ENCODE peak calls at places on chromosomes 5 and 9, in six cellular contexts. One of them, this sample, is unnamed.

GRCh38 chr9:19946446-19947109 is 157.7 kb upstream of the SLC24A2 start:
- DNase-seq in AG04450: no peak
- DNase-seq in upper lobe of right lung: no peak
- DNase-seq in omental fat pad: no peak
- DNase-seq in fibroblast of mammary gland: peak
- DNase-seq in PC-3: peak
- DNase-seq in this sample: no peak

GRCh38 chr9:34547960-34548603 is 25.3 kb upstream of the ENHO start:
- DNase-seq in omental fat pad: peak
- DNase-seq in upper lobe of right lung: peak
- DNase-seq in PC-3: no peak
- DNase-seq in fibroblast of mammary gland: peak
- DNase-seq in AG04450: peak
- DNase-seq in this sample: no peak

GRCh38 chr9:132881826-132882225 is 3.1 kb downstream of the SPACA9 start:
- DNase-seq in fibroblast of mammary gland: no peak
- DNase-seq in AG04450: no peak
- DNase-seq in PC-3: no peak
- DNase-seq in upper lobe of right lung: no peak
- DNase-seq in omental fat pad: no peak
- DNase-seq in this sample: no peak

GRCh38 chr9:69806642-69807041 is 14.0 kb upstream of the CFAP95 start:
- DNase-seq in fibroblast of mammary gland: no peak
- DNase-seq in omental fat pad: no peak
- DNase-seq in upper lobe of right lung: no peak
- DNase-seq in AG04450: no peak
- DNase-seq in PC-3: no peak
- DNase-seq in this sample: no peak

GRCh38 chr5:997001-997474 is 11.6 kb upstream of the NKD2 start:
- DNase-seq in upper lobe of right lung: peak
- DNase-seq in PC-3: no peak
- DNase-seq in fibroblast of mammary gland: no peak
- DNase-seq in omental fat pad: no peak
- DNase-seq in AG04450: no peak
- DNase-seq in this sample: no peak

GRCh38 chr9:96476591-96476990 is 26.6 kb downstream of the HABP4 start:
- DNase-seq in upper lobe of right lung: no peak
- DNase-seq in fibroblast of mammary gland: peak
- DNase-seq in PC-3: peak
- DNase-seq in omental fat pad: no peak
- DNase-seq in AG04450: no peak
- DNase-seq in this sample: no peak

GRCh38 chr9:87447547-87448432 is 49.9 kb upstream of the DAPK1 start:
- DNase-seq in upper lobe of right lung: no peak
- DNase-seq in PC-3: no peak
- DNase-seq in omental fat pad: no peak
- DNase-seq in AG04450: no peak
- DNase-seq in fibroblast of mammary gland: no peak
- DNase-seq in this sample: no peak

GRCh38 chr9:81693639-81694378 is 4.5 kb upstream of the TLE1 start:
- DNase-seq in PC-3: no peak
- DNase-seq in AG04450: no peak
- DNase-seq in fibroblast of mammary gland: peak
- DNase-seq in upper lobe of right lung: no peak
- DNase-seq in omental fat pad: no peak
- DNase-seq in this sample: no peak

GRCh38 chr9:90965141-90965910 is 163.7 kb downstream of the SYK start:
- DNase-seq in fibroblast of mammary gland: no peak
- DNase-seq in PC-3: no peak
- DNase-seq in AG04450: no peak
- DNase-seq in omental fat pad: no peak
- DNase-seq in upper lobe of right lung: no peak
- DNase-seq in this sample: no peak

GRCh38 chr9:132511191-132511999 is 71.0 kb upstream of the BARHL1 start:
- DNase-seq in PC-3: no peak
- DNase-seq in AG04450: no peak
- DNase-seq in fibroblast of mammary gland: no peak
- DNase-seq in omental fat pad: no peak
- DNase-seq in upper lobe of right lung: no peak
- DNase-seq in this sample: no peak

GRCh38 chr9:108671794-108672193 is 184.0 kb downstream of the ACTL7B start:
- DNase-seq in upper lobe of right lung: no peak
- DNase-seq in AG04450: no peak
- DNase-seq in omental fat pad: no peak
- DNase-seq in fibroblast of mammary gland: peak
- DNase-seq in PC-3: peak
- DNase-seq in this sample: no peak

GRCh38 chr5:160213537-160213936 is 15.8 kb upstream of the FABP6 start:
- DNase-seq in PC-3: peak
- DNase-seq in fibroblast of mammary gland: peak
- DNase-seq in upper lobe of right lung: no peak
- DNase-seq in AG04450: no peak
- DNase-seq in omental fat pad: no peak
- DNase-seq in this sample: no peak

GRCh38 chr9:107569171-107569570 is 79.6 kb upstream of the KLF4 start:
- DNase-seq in PC-3: peak
- DNase-seq in upper lobe of right lung: no peak
- DNase-seq in omental fat pad: no peak
- DNase-seq in AG04450: no peak
- DNase-seq in fibroblast of mammary gland: peak
- DNase-seq in this sample: no peak

GRCh38 chr9:109953813-109954489 is 174.0 kb downstream of the PALM2AKAP2 start:
- DNase-seq in upper lobe of right lung: no peak
- DNase-seq in AG04450: no peak
- DNase-seq in PC-3: no peak
- DNase-seq in omental fat pad: no peak
- DNase-seq in fibroblast of mammary gland: no peak
- DNase-seq in this sample: no peak
- TF ChIP-seq CTCF in upper lobe of right lung: peak
- TF ChIP-seq CTCF in AG04450: peak
- TF ChIP-seq CTCF in PC-3: peak
- TF ChIP-seq CTCF in omental fat pad: no peak
- TF ChIP-seq CTCF in fibroblast of mammary gland: peak
- TF ChIP-seq CTCF in this sample: no peak

GRCh38 chr5:78362220-78362619 is 1.8 kb downstream of the SCAMP1 start:
- DNase-seq in fibroblast of mammary gland: no peak
- DNase-seq in PC-3: no peak
- DNase-seq in omental fat pad: no peak
- DNase-seq in AG04450: no peak
- DNase-seq in upper lobe of right lung: no peak
- DNase-seq in this sample: no peak

GRCh38 chr5:78364005-78364404 is 3.6 kb downstream of the SCAMP1 start:
- DNase-seq in upper lobe of right lung: no peak
- DNase-seq in AG04450: no peak
- DNase-seq in fibroblast of mammary gland: no peak
- DNase-seq in PC-3: no peak
- DNase-seq in omental fat pad: no peak
- DNase-seq in this sample: no peak

GRCh38 chr5:78360674-78361225 is 333 bp downstream of the SCAMP1 start:
- DNase-seq in AG04450: no peak
- DNase-seq in fibroblast of mammary gland: no peak
- DNase-seq in upper lobe of right lung: peak
- DNase-seq in PC-3: no peak
- DNase-seq in omental fat pad: peak
- DNase-seq in this sample: peak

GRCh38 chr5:78359831-78360673 is at the start of gene SCAMP1:
- DNase-seq in PC-3: peak
- DNase-seq in upper lobe of right lung: peak
- DNase-seq in fibroblast of mammary gland: peak
- DNase-seq in AG04450: peak
- DNase-seq in omental fat pad: peak
- DNase-seq in this sample: peak

GRCh38 chr5:78361226-78361993 is 993 bp downstream of the SCAMP1 start:
- DNase-seq in omental fat pad: peak
- DNase-seq in fibroblast of mammary gland: peak
- DNase-seq in PC-3: peak
- DNase-seq in AG04450: no peak
- DNase-seq in upper lobe of right lung: no peak
- DNase-seq in this sample: no peak
- TF ChIP-seq CTCF in omental fat pad: no peak
- TF ChIP-seq CTCF in fibroblast of mammary gland: peak
- TF ChIP-seq CTCF in PC-3: no peak
- TF ChIP-seq CTCF in AG04450: peak
- TF ChIP-seq CTCF in upper lobe of right lung: peak
- TF ChIP-seq CTCF in this sample: peak

DNA sequence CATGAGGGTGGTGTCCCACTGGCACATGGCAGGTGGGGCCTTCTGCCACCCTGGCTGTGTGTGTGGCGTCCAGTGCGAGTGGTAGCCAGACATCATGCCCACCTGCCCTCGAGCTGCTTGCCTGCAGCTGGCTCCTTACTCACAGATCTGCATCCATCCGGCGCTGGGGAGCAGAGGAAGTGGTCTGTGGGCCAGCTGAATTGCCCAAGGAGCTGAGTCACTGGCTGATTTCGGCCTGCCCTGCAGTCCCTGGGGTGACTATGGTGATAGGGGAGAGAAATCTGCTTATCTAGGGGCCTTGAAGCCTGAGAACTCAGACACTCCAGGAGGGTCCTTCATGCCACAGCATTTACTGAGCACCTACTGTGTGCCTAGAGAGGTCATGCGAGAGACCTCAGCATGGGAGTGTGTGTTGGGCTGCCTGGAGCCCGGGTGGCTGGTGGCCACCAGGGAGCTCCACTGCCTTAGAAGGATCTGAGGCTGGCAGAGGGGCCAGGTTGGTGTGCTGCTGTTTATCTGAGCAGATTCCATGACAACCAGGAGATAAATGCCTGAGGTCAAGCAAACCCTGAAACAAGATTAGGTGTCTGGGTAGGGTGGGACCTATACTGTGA is 57.1 kb downstream of the SLC22A5 start:
- DNase-seq in PC-3: peak
- DNase-seq in omental fat pad: peak
- DNase-seq in fibroblast of mammary gland: peak
- DNase-seq in upper lobe of right lung: peak
- DNase-seq in AG04450: peak
- DNase-seq in this sample: peak
- TF ChIP-seq CTCF in PC-3: peak
- TF ChIP-seq CTCF in omental fat pad: no peak
- TF ChIP-seq CTCF in fibroblast of mammary gland: peak
- TF ChIP-seq CTCF in upper lobe of right lung: peak
- TF ChIP-seq CTCF in AG04450: peak
- TF ChIP-seq CTCF in this sample: peak

DNA sequence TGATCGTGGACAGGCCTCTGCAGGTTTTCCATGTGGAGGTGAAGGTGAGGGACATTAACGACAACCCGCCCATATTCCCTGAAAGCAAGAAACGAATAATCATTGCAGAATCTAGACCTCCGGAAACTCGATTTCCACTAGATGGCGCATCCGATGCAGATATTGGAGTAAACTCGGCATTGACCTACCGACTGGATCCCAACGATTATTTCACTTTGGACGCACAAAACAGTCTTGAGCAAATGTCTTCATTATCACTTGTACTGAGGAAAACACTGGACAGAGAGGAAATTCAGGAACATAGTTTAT is 621 bp downstream of the PCDHA13 start:
- DNase-seq in PC-3: peak
- DNase-seq in AG04450: no peak
- DNase-seq in omental fat pad: no peak
- DNase-seq in fibroblast of mammary gland: peak
- DNase-seq in upper lobe of right lung: no peak
- DNase-seq in this sample: no peak
- TF ChIP-seq CTCF in PC-3: peak
- TF ChIP-seq CTCF in AG04450: no peak
- TF ChIP-seq CTCF in omental fat pad: no peak
- TF ChIP-seq CTCF in fibroblast of mammary gland: no peak
- TF ChIP-seq CTCF in upper lobe of right lung: no peak
- TF ChIP-seq CTCF in this sample: no peak

DNA sequence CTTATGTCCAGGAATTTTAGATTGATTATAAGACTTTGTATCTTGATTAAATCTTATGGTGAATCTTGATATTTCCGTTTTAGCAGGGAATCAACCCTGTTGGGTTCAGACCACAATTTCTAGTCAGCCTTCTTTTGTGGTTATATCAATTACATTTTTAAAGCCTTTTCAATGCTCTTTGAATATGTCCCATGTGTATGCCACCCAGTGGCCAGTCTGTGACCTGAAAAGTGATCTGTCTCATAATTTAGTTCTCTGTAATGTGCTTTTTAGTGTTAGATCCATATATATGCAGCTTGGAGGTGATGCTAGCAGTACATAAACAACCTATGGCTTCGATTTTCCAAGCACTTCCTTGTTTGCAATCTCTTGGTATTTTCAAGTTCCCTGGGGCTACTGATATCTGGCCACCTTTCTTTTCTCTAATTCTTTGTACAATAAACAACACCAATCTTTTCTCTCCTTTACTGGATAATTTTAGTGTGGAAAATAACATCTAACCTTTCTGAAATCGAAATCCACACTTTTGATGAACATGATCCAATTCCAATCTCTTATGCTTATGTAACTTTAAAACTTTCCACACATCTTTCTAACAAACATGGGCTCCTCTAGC is 28.8 kb downstream of the PDE8B start:
- DNase-seq in fibroblast of mammary gland: peak
- DNase-seq in AG04450: no peak
- DNase-seq in omental fat pad: no peak
- DNase-seq in PC-3: peak
- DNase-seq in upper lobe of right lung: no peak
- DNase-seq in this sample: no peak
- TF ChIP-seq CTCF in fibroblast of mammary gland: peak
- TF ChIP-seq CTCF in AG04450: peak
- TF ChIP-seq CTCF in omental fat pad: no peak
- TF ChIP-seq CTCF in PC-3: peak
- TF ChIP-seq CTCF in upper lobe of right lung: peak
- TF ChIP-seq CTCF in this sample: no peak

GRCh38 chr9:38027714-38028113 is 41.3 kb downstream of the SHB start:
- DNase-seq in omental fat pad: no peak
- DNase-seq in upper lobe of right lung: no peak
- DNase-seq in fibroblast of mammary gland: no peak
- DNase-seq in AG04450: no peak
- DNase-seq in PC-3: no peak
- DNase-seq in this sample: no peak

GRCh38 chr9:38031594-38031993 is 37.4 kb downstream of the SHB start:
- DNase-seq in upper lobe of right lung: no peak
- DNase-seq in PC-3: peak
- DNase-seq in fibroblast of mammary gland: no peak
- DNase-seq in AG04450: no peak
- DNase-seq in omental fat pad: no peak
- DNase-seq in this sample: no peak

GRCh38 chr9:38029923-38030638 is 38.9 kb downstream of the SHB start:
- DNase-seq in omental fat pad: no peak
- DNase-seq in PC-3: no peak
- DNase-seq in AG04450: no peak
- DNase-seq in fibroblast of mammary gland: no peak
- DNase-seq in upper lobe of right lung: no peak
- DNase-seq in this sample: no peak

GRCh38 chr9:38032266-38032830 is 36.7 kb downstream of the SHB start:
- DNase-seq in PC-3: peak
- DNase-seq in fibroblast of mammary gland: no peak
- DNase-seq in AG04450: no peak
- DNase-seq in omental fat pad: no peak
- DNase-seq in upper lobe of right lung: peak
- DNase-seq in this sample: no peak

GRCh38 chr9:38030658-38031057 is 38.4 kb downstream of the SHB start:
- DNase-seq in omental fat pad: no peak
- DNase-seq in fibroblast of mammary gland: no peak
- DNase-seq in AG04450: no peak
- DNase-seq in upper lobe of right lung: no peak
- DNase-seq in PC-3: no peak
- DNase-seq in this sample: no peak
- TF ChIP-seq CTCF in omental fat pad: no peak
- TF ChIP-seq CTCF in fibroblast of mammary gland: peak
- TF ChIP-seq CTCF in AG04450: peak
- TF ChIP-seq CTCF in upper lobe of right lung: peak
- TF ChIP-seq CTCF in PC-3: no peak
- TF ChIP-seq CTCF in this sample: no peak